ENCODE peak calls at places on chromosomes 16 and 17, in five cellular contexts. One of them, this sample, is unnamed.

GRCh38 chr16:83441523-83441922 is 366.3 kb upstream of the HSBP1 start:
- DNase-seq in NCI-H524: no peak
- DNase-seq in caudate nucleus: no peak
- DNase-seq in HEK293T: no peak
- DNase-seq in stimulated activated CD8-positive, alpha-beta memory T cell treated with anti-CD3 and anti-CD28 coated beads, Interleukin-7, amount 100 ng/mL, for 24 hours: no peak
- DNase-seq in this sample: peak

GRCh38 chr17:27554152-27554551 is 76.8 kb upstream of the LGALS9 start:
- DNase-seq in caudate nucleus: no peak
- DNase-seq in stimulated activated CD8-positive, alpha-beta memory T cell treated with anti-CD3 and anti-CD28 coated beads, Interleukin-7, amount 100 ng/mL, for 24 hours: no peak
- DNase-seq in HEK293T: no peak
- DNase-seq in NCI-H524: no peak
- DNase-seq in this sample: no peak

GRCh38 chr16:51938861-51939260 is 608.1 kb downstream of the TOX3 start:
- DNase-seq in caudate nucleus: no peak
- DNase-seq in HEK293T: no peak
- DNase-seq in NCI-H524: no peak
- DNase-seq in stimulated activated CD8-positive, alpha-beta memory T cell treated with anti-CD3 and anti-CD28 coated beads, Interleukin-7, amount 100 ng/mL, for 24 hours: no peak
- DNase-seq in this sample: no peak

GRCh38 chr16:85344502-85345128 is 232.3 kb upstream of the CIBAR2 start:
- DNase-seq in caudate nucleus: no peak
- DNase-seq in stimulated activated CD8-positive, alpha-beta memory T cell treated with anti-CD3 and anti-CD28 coated beads, Interleukin-7, amount 100 ng/mL, for 24 hours: no peak
- DNase-seq in HEK293T: no peak
- DNase-seq in NCI-H524: no peak
- DNase-seq in this sample: no peak

GRCh38 chr17:36501963-36502362 is 15.5 kb downstream of the ZNHIT3 start:
- DNase-seq in stimulated activated CD8-positive, alpha-beta memory T cell treated with anti-CD3 and anti-CD28 coated beads, Interleukin-7, amount 100 ng/mL, for 24 hours: no peak
- DNase-seq in HEK293T: no peak
- DNase-seq in NCI-H524: no peak
- DNase-seq in caudate nucleus: no peak
- DNase-seq in this sample: no peak

GRCh38 chr17:37698132-37698615 is 46.7 kb downstream of the HNF1B start:
- DNase-seq in NCI-H524: no peak
- DNase-seq in stimulated activated CD8-positive, alpha-beta memory T cell treated with anti-CD3 and anti-CD28 coated beads, Interleukin-7, amount 100 ng/mL, for 24 hours: no peak
- DNase-seq in HEK293T: no peak
- DNase-seq in caudate nucleus: no peak
- DNase-seq in this sample: no peak

GRCh38 chr16:69182730-69183416 is 4.1 kb upstream of the SNTB2 start:
- DNase-seq in stimulated activated CD8-positive, alpha-beta memory T cell treated with anti-CD3 and anti-CD28 coated beads, Interleukin-7, amount 100 ng/mL, for 24 hours: no peak
- DNase-seq in caudate nucleus: no peak
- DNase-seq in NCI-H524: peak
- DNase-seq in HEK293T: peak
- DNase-seq in this sample: no peak

GRCh38 chr16:59113009-59113408 is 378.9 kb upstream of the GOT2 start:
- DNase-seq in HEK293T: no peak
- DNase-seq in stimulated activated CD8-positive, alpha-beta memory T cell treated with anti-CD3 and anti-CD28 coated beads, Interleukin-7, amount 100 ng/mL, for 24 hours: no peak
- DNase-seq in NCI-H524: no peak
- DNase-seq in caudate nucleus: no peak
- DNase-seq in this sample: no peak

GRCh38 chr17:37701424-37702020 is 43.3 kb downstream of the HNF1B start:
- DNase-seq in HEK293T: peak
- DNase-seq in stimulated activated CD8-positive, alpha-beta memory T cell treated with anti-CD3 and anti-CD28 coated beads, Interleukin-7, amount 100 ng/mL, for 24 hours: peak
- DNase-seq in NCI-H524: no peak
- DNase-seq in caudate nucleus: no peak
- DNase-seq in this sample: no peak

GRCh38 chr17:34291721-34292348 is 6.3 kb downstream of the CCL11 start:
- DNase-seq in caudate nucleus: no peak
- DNase-seq in stimulated activated CD8-positive, alpha-beta memory T cell treated with anti-CD3 and anti-CD28 coated beads, Interleukin-7, amount 100 ng/mL, for 24 hours: no peak
- DNase-seq in NCI-H524: no peak
- DNase-seq in HEK293T: no peak
- DNase-seq in this sample: no peak

GRCh38 chr17:17376362-17376761 is 73.2 kb downstream of the NT5M start:
- DNase-seq in HEK293T: no peak
- DNase-seq in caudate nucleus: no peak
- DNase-seq in stimulated activated CD8-positive, alpha-beta memory T cell treated with anti-CD3 and anti-CD28 coated beads, Interleukin-7, amount 100 ng/mL, for 24 hours: no peak
- DNase-seq in NCI-H524: no peak
- DNase-seq in this sample: no peak

GRCh38 chr17:49407981-49408501 is 6.6 kb downstream of the PHB1 start:
- DNase-seq in stimulated activated CD8-positive, alpha-beta memory T cell treated with anti-CD3 and anti-CD28 coated beads, Interleukin-7, amount 100 ng/mL, for 24 hours: peak
- DNase-seq in HEK293T: peak
- DNase-seq in caudate nucleus: peak
- DNase-seq in NCI-H524: peak
- DNase-seq in this sample: peak

GRCh38 chr16:85480727-85481101 is 132.4 kb upstream of the GSE1 start:
- DNase-seq in caudate nucleus: no peak
- DNase-seq in HEK293T: peak
- DNase-seq in NCI-H524: peak
- DNase-seq in stimulated activated CD8-positive, alpha-beta memory T cell treated with anti-CD3 and anti-CD28 coated beads, Interleukin-7, amount 100 ng/mL, for 24 hours: no peak
- DNase-seq in this sample: no peak

GRCh38 chr17:31558748-31559646 is 167.5 kb downstream of the RAB11FIP4 start:
- DNase-seq in caudate nucleus: peak
- DNase-seq in stimulated activated CD8-positive, alpha-beta memory T cell treated with anti-CD3 and anti-CD28 coated beads, Interleukin-7, amount 100 ng/mL, for 24 hours: peak
- DNase-seq in NCI-H524: peak
- DNase-seq in HEK293T: peak
- DNase-seq in this sample: peak

GRCh38 chr17:82882715-82883446 is 43.1 kb upstream of the ZNF750 start:
- DNase-seq in stimulated activated CD8-positive, alpha-beta memory T cell treated with anti-CD3 and anti-CD28 coated beads, Interleukin-7, amount 100 ng/mL, for 24 hours: peak
- DNase-seq in NCI-H524: no peak
- DNase-seq in HEK293T: no peak
- DNase-seq in caudate nucleus: no peak
- DNase-seq in this sample: no peak

GRCh38 chr16:14215941-14216340 is 144.8 kb downstream of the MRTFB start:
- DNase-seq in NCI-H524: no peak
- DNase-seq in caudate nucleus: no peak
- DNase-seq in HEK293T: no peak
- DNase-seq in stimulated activated CD8-positive, alpha-beta memory T cell treated with anti-CD3 and anti-CD28 coated beads, Interleukin-7, amount 100 ng/mL, for 24 hours: no peak
- DNase-seq in this sample: no peak

GRCh38 chr16:75000481-75001081 is 1.8 kb downstream of the ZNRF1 start:
- DNase-seq in stimulated activated CD8-positive, alpha-beta memory T cell treated with anti-CD3 and anti-CD28 coated beads, Interleukin-7, amount 100 ng/mL, for 24 hours: no peak
- DNase-seq in caudate nucleus: no peak
- DNase-seq in HEK293T: no peak
- DNase-seq in NCI-H524: peak
- DNase-seq in this sample: no peak

GRCh38 chr17:14427914-14428639 is 127.2 kb downstream of the HS3ST3B1 start:
- DNase-seq in caudate nucleus: no peak
- DNase-seq in stimulated activated CD8-positive, alpha-beta memory T cell treated with anti-CD3 and anti-CD28 coated beads, Interleukin-7, amount 100 ng/mL, for 24 hours: peak
- DNase-seq in HEK293T: no peak
- DNase-seq in NCI-H524: no peak
- DNase-seq in this sample: no peak

GRCh38 chr17:43416998-43417891 is 18.5 kb downstream of the ARL4D start:
- DNase-seq in caudate nucleus: peak
- DNase-seq in HEK293T: no peak
- DNase-seq in NCI-H524: no peak
- DNase-seq in stimulated activated CD8-positive, alpha-beta memory T cell treated with anti-CD3 and anti-CD28 coated beads, Interleukin-7, amount 100 ng/mL, for 24 hours: no peak
- DNase-seq in this sample: peak

GRCh38 chr17:16328997-16329396 is 24.3 kb downstream of the CENPV start:
- DNase-seq in stimulated activated CD8-positive, alpha-beta memory T cell treated with anti-CD3 and anti-CD28 coated beads, Interleukin-7, amount 100 ng/mL, for 24 hours: no peak
- DNase-seq in caudate nucleus: no peak
- DNase-seq in HEK293T: peak
- DNase-seq in NCI-H524: peak
- DNase-seq in this sample: no peak

GRCh38 chr17:32658470-32659418 is 172.0 kb downstream of the CDK5R1 start:
- DNase-seq in NCI-H524: no peak
- DNase-seq in stimulated activated CD8-positive, alpha-beta memory T cell treated with anti-CD3 and anti-CD28 coated beads, Interleukin-7, amount 100 ng/mL, for 24 hours: no peak
- DNase-seq in HEK293T: no peak
- DNase-seq in caudate nucleus: no peak
- DNase-seq in this sample: no peak

GRCh38 chr16:50245417-50246298 is 20.7 kb upstream of the ADCY7 start:
- DNase-seq in HEK293T: peak
- DNase-seq in NCI-H524: no peak
- DNase-seq in stimulated activated CD8-positive, alpha-beta memory T cell treated with anti-CD3 and anti-CD28 coated beads, Interleukin-7, amount 100 ng/mL, for 24 hours: peak
- DNase-seq in caudate nucleus: no peak
- DNase-seq in this sample: no peak

GRCh38 chr17:7176870-7177209 is 2.3 kb downstream of the ASGR1 start:
- DNase-seq in NCI-H524: no peak
- DNase-seq in HEK293T: no peak
- DNase-seq in stimulated activated CD8-positive, alpha-beta memory T cell treated with anti-CD3 and anti-CD28 coated beads, Interleukin-7, amount 100 ng/mL, for 24 hours: no peak
- DNase-seq in caudate nucleus: no peak
- DNase-seq in this sample: no peak

GRCh38 chr16:49378816-49379215 is 5.2 kb downstream of the C16orf78 start:
- DNase-seq in NCI-H524: no peak
- DNase-seq in caudate nucleus: no peak
- DNase-seq in stimulated activated CD8-positive, alpha-beta memory T cell treated with anti-CD3 and anti-CD28 coated beads, Interleukin-7, amount 100 ng/mL, for 24 hours: no peak
- DNase-seq in HEK293T: no peak
- DNase-seq in this sample: no peak

GRCh38 chr17:78665952-78666920 is 89.0 kb upstream of the DNAH17 start:
- DNase-seq in stimulated activated CD8-positive, alpha-beta memory T cell treated with anti-CD3 and anti-CD28 coated beads, Interleukin-7, amount 100 ng/mL, for 24 hours: peak
- DNase-seq in HEK293T: no peak
- DNase-seq in NCI-H524: no peak
- DNase-seq in caudate nucleus: no peak
- DNase-seq in this sample: no peak

GRCh38 chr17:65588194-65588808 is 26.9 kb upstream of the AXIN2 start:
- DNase-seq in caudate nucleus: no peak
- DNase-seq in NCI-H524: no peak
- DNase-seq in HEK293T: no peak
- DNase-seq in stimulated activated CD8-positive, alpha-beta memory T cell treated with anti-CD3 and anti-CD28 coated beads, Interleukin-7, amount 100 ng/mL, for 24 hours: no peak
- DNase-seq in this sample: no peak

GRCh38 chr16:57503366-57503765 is 17.1 kb upstream of the DOK4 start:
- DNase-seq in caudate nucleus: no peak
- DNase-seq in stimulated activated CD8-positive, alpha-beta memory T cell treated with anti-CD3 and anti-CD28 coated beads, Interleukin-7, amount 100 ng/mL, for 24 hours: no peak
- DNase-seq in NCI-H524: peak
- DNase-seq in HEK293T: no peak
- DNase-seq in this sample: no peak

GRCh38 chr17:628507-628941 is 86.1 kb downstream of the VPS53 start:
- DNase-seq in caudate nucleus: no peak
- DNase-seq in NCI-H524: no peak
- DNase-seq in stimulated activated CD8-positive, alpha-beta memory T cell treated with anti-CD3 and anti-CD28 coated beads, Interleukin-7, amount 100 ng/mL, for 24 hours: no peak
- DNase-seq in HEK293T: no peak
- DNase-seq in this sample: no peak

GRCh38 chr16:71338193-71338592 is 20.3 kb upstream of the CALB2 start:
- DNase-seq in NCI-H524: no peak
- DNase-seq in HEK293T: no peak
- DNase-seq in caudate nucleus: no peak
- DNase-seq in stimulated activated CD8-positive, alpha-beta memory T cell treated with anti-CD3 and anti-CD28 coated beads, Interleukin-7, amount 100 ng/mL, for 24 hours: no peak
- DNase-seq in this sample: no peak

GRCh38 chr16:71499775-71500364 is 10.7 kb upstream of the ZNF19 start:
- DNase-seq in stimulated activated CD8-positive, alpha-beta memory T cell treated with anti-CD3 and anti-CD28 coated beads, Interleukin-7, amount 100 ng/mL, for 24 hours: no peak
- DNase-seq in HEK293T: peak
- DNase-seq in caudate nucleus: no peak
- DNase-seq in NCI-H524: peak
- DNase-seq in this sample: peak

GRCh38 chr17:27613425-27613824 is 17.6 kb upstream of the LGALS9 start:
- DNase-seq in HEK293T: no peak
- DNase-seq in stimulated activated CD8-positive, alpha-beta memory T cell treated with anti-CD3 and anti-CD28 coated beads, Interleukin-7, amount 100 ng/mL, for 24 hours: no peak
- DNase-seq in NCI-H524: no peak
- DNase-seq in caudate nucleus: no peak
- DNase-seq in this sample: no peak

GRCh38 chr16:7579454-7579853 is 246.8 kb downstream of the RBFOX1 start:
- DNase-seq in caudate nucleus: no peak
- DNase-seq in NCI-H524: no peak
- DNase-seq in HEK293T: no peak
- DNase-seq in stimulated activated CD8-positive, alpha-beta memory T cell treated with anti-CD3 and anti-CD28 coated beads, Interleukin-7, amount 100 ng/mL, for 24 hours: no peak
- DNase-seq in this sample: no peak

GRCh38 chr16:9114112-9114511 is 22.7 kb downstream of the HAPSTR1 start:
- DNase-seq in caudate nucleus: no peak
- DNase-seq in NCI-H524: no peak
- DNase-seq in HEK293T: no peak
- DNase-seq in stimulated activated CD8-positive, alpha-beta memory T cell treated with anti-CD3 and anti-CD28 coated beads, Interleukin-7, amount 100 ng/mL, for 24 hours: no peak
- DNase-seq in this sample: no peak

GRCh38 chr17:29077320-29077719 is 34.4 kb downstream of the PIPOX start:
- DNase-seq in stimulated activated CD8-positive, alpha-beta memory T cell treated with anti-CD3 and anti-CD28 coated beads, Interleukin-7, amount 100 ng/mL, for 24 hours: no peak
- DNase-seq in NCI-H524: no peak
- DNase-seq in HEK293T: no peak
- DNase-seq in caudate nucleus: no peak
- DNase-seq in this sample: no peak